ENCODE peak calls at places on chromosomes 11 and 22, in seven cellular contexts. M is AG09309, Q is coronary artery, G is OCI-LY7, O is cardiac muscle cell, D is dorsolateral prefrontal cortex, Y is right lobe of liver. C is an unnamed sample.

GRCh38 chr11:125270711-125271110 is 106.2 kb downstream of the PKNOX2 start:
- DNase-seq in M (no peak), Q (no peak), G (no peak), O (no peak), D (no peak), Y (no peak), C (no peak)

GRCh38 chr11:105045897-105046296 is 762 bp upstream of the CARD16 start:
- DNase-seq in M (no peak), Q (no peak), G (no peak), O (no peak), D (no peak), Y (peak), C (no peak)

GRCh38 chr22:19755722-19756287 is 4.8 kb upstream of the TBX1 start:
- DNase-seq in M (no peak), Q (no peak), G (no peak), O (no peak), D (no peak), Y (no peak), C (no peak)

GRCh38 chr11:9158898-9159391 is 67.5 kb upstream of the SCUBE2 start:
- DNase-seq in M (no peak), Q (no peak), G (no peak), O (no peak), D (no peak), Y (no peak), C (no peak)

GRCh38 chr11:129323896-129324522 is 51.6 kb upstream of the BARX2 start:
- DNase-seq in M (peak), Q (no peak), G (no peak), O (no peak), D (no peak), Y (peak), C (no peak)

GRCh38 chr11:96388891-96389603 is 665 bp downstream of the CCDC82 start:
- DNase-seq in M (no peak), Q (no peak), G (peak), O (peak), D (no peak), Y (no peak), C (no peak)

GRCh38 chr11:111665779-111666178 is 63.5 kb downstream of the SIK2 start:
- DNase-seq in M (no peak), Q (no peak), G (peak), O (peak), D (no peak), Y (no peak), C (peak)

GRCh38 chr22:41508770-41509170 is 35.5 kb downstream of the POLR3H start:
- DNase-seq in M (no peak), Q (no peak), G (no peak), O (no peak), D (peak), Y (no peak), C (no peak)

GRCh38 chr11:65777821-65778361 is 2.9 kb downstream of the AP5B1 start:
- DNase-seq in M (no peak), Q (peak), G (no peak), O (no peak), D (no peak), Y (peak), C (no peak)

GRCh38 chr11:76120513-76121081 is 85.7 kb downstream of the WNT11 start:
- DNase-seq in M (no peak), Q (no peak), G (no peak), O (no peak), D (no peak), Y (no peak), C (no peak)

GRCh38 chr11:102171101-102171500 is 60.9 kb downstream of the YAP1 start:
- DNase-seq in M (no peak), Q (no peak), G (no peak), O (no peak), D (no peak), Y (no peak), C (no peak)

GRCh38 chr11:8689726-8690255 is 7.2 kb downstream of the RPL27A start:
- DNase-seq in M (no peak), Q (peak), G (peak), O (no peak), D (no peak), Y (no peak), C (no peak)

GRCh38 chr22:29136715-29137700 is 64.2 kb downstream of the KREMEN1 start:
- DNase-seq in M (no peak), Q (no peak), G (no peak), O (no peak), D (no peak), Y (no peak), C (no peak)

GRCh38 chr11:12461516-12461915 is 84.1 kb downstream of the PARVA start:
- DNase-seq in M (no peak), Q (no peak), G (no peak), O (no peak), D (no peak), Y (no peak), C (no peak)

GRCh38 chr11:111157571-111157970 is 88.0 kb upstream of the POU2AF2 start:
- DNase-seq in M (no peak), Q (no peak), G (no peak), O (no peak), D (no peak), Y (no peak), C (no peak)

GRCh38 chr22:30591191-30591587 is 521 bp downstream of the PES1 start:
- DNase-seq in M (no peak), Q (no peak), G (no peak), O (no peak), D (no peak), Y (no peak), C (no peak)

GRCh38 chr11:9726313-9727022 is 62.6 kb downstream of the SWAP70 start:
- DNase-seq in M (peak), Q (no peak), G (no peak), O (no peak), D (no peak), Y (no peak), C (no peak)

GRCh38 chr22:19289475-19290161 is 1.9 kb downstream of the CLTCL1 start:
- DNase-seq in M (peak), Q (no peak), G (no peak), O (no peak), D (no peak), Y (no peak), C (no peak)

GRCh38 chr22:24209016-24209415 is 27.7 kb downstream of the SUSD2 start:
- DNase-seq in M (no peak), Q (no peak), G (no peak), O (no peak), D (no peak), Y (no peak), C (no peak)

GRCh38 chr11:86888164-86888977 is 66.8 kb downstream of the FZD4 start:
- DNase-seq in M (peak), Q (no peak), G (no peak), O (no peak), D (no peak), Y (no peak), C (no peak)

GRCh38 chr11:68969386-68969785 is 11.4 kb downstream of the MRGPRD start:
- DNase-seq in M (no peak), Q (peak), G (no peak), O (no peak), D (peak), Y (no peak), C (no peak)

GRCh38 chr22:49568751-49569285 is 258.9 kb downstream of the BRD1 start:
- DNase-seq in M (no peak), Q (no peak), G (no peak), O (no peak), D (no peak), Y (peak), C (no peak)

GRCh38 chr22:32208681-32209080 is 3.8 kb upstream of the RFPL2 start:
- DNase-seq in M (no peak), Q (no peak), G (no peak), O (no peak), D (no peak), Y (no peak), C (no peak)

GRCh38 chr11:128323381-128323780 is 264.0 kb downstream of the ETS1 start:
- DNase-seq in M (no peak), Q (no peak), G (peak), O (peak), D (no peak), Y (no peak), C (no peak)

GRCh38 chr11:65297026-65297667 is 17.5 kb upstream of the CDC42EP2 start:
- DNase-seq in M (no peak), Q (no peak), G (no peak), O (no peak), D (no peak), Y (no peak), C (no peak)

GRCh38 chr11:120622189-120622912 is 110.8 kb downstream of the GRIK4 start:
- DNase-seq in M (no peak), Q (no peak), G (peak), O (no peak), D (no peak), Y (no peak), C (no peak)

GRCh38 chr11:19952101-19952605 is 208.1 kb downstream of the DBX1 start:
- DNase-seq in M (no peak), Q (no peak), G (no peak), O (no peak), D (no peak), Y (no peak), C (no peak)

GRCh38 chr11:124801636-124802312 is 1.6 kb upstream of the MSANTD2 start:
- DNase-seq in M (no peak), Q (no peak), G (no peak), O (no peak), D (no peak), Y (no peak), C (no peak)

GRCh38 chr11:64445651-64446050 is 86.7 kb downstream of the RPS6KA4 start:
- DNase-seq in M (no peak), Q (no peak), G (no peak), O (no peak), D (no peak), Y (no peak), C (no peak)

GRCh38 chr11:114162719-114163123 is 103.2 kb downstream of the ZBTB16 start:
- DNase-seq in M (peak), Q (peak), G (no peak), O (peak), D (peak), Y (peak), C (no peak)

GRCh38 chr22:17972385-17973181 is 51.8 kb downstream of the MICAL3 start:
- DNase-seq in M (no peak), Q (no peak), G (no peak), O (peak), D (no peak), Y (no peak), C (no peak)

GRCh38 chr11:9529333-9529648 is 44.2 kb upstream of the WEE1 start:
- DNase-seq in M (no peak), Q (no peak), G (no peak), O (peak), D (no peak), Y (no peak), C (no peak)

GRCh38 chr11:123111465-123111864 is 49.5 kb upstream of the HSPA8 start:
- DNase-seq in M (no peak), Q (no peak), G (peak), O (peak), D (no peak), Y (no peak), C (no peak)

GRCh38 chr22:24325105-24325757 is 54.6 kb downstream of the SPECC1L start:
- DNase-seq in M (peak), Q (no peak), G (peak), O (peak), D (no peak), Y (no peak), C (no peak)

GRCh38 chr22:29339381-29340235 is 24.1 kb upstream of the RASL10A start:
- DNase-seq in M (no peak), Q (no peak), G (no peak), O (no peak), D (no peak), Y (no peak), C (no peak)

GRCh38 chr11:57792060-57792541 is 30.5 kb downstream of the CTNND1 start:
- DNase-seq in M (no peak), Q (no peak), G (no peak), O (no peak), D (no peak), Y (peak), C (no peak)

GRCh38 chr11:112852141-112852853 is 108.9 kb upstream of the NCAM1 start:
- DNase-seq in M (no peak), Q (no peak), G (no peak), O (peak), D (no peak), Y (no peak), C (no peak)

GRCh38 chr11:112859787-112860186 is 101.4 kb upstream of the NCAM1 start:
- DNase-seq in M (no peak), Q (no peak), G (no peak), O (no peak), D (no peak), Y (no peak), C (no peak)

GRCh38 chr11:112858289-112859023 is 102.8 kb upstream of the NCAM1 start:
- DNase-seq in M (no peak), Q (no peak), G (no peak), O (no peak), D (no peak), Y (no peak), C (no peak)

GRCh38 chr11:112856591-112856990 is 104.6 kb upstream of the NCAM1 start:
- DNase-seq in M (no peak), Q (no peak), G (no peak), O (no peak), D (no peak), Y (no peak), C (no peak)

GRCh38 chr11:112856133-112856532 is 105.1 kb upstream of the NCAM1 start:
- DNase-seq in M (no peak), Q (no peak), G (no peak), O (no peak), D (no peak), Y (no peak), C (no peak)
- TF ChIP-seq CTCF in M (no peak), Q (no peak), G (no peak), O (no peak), D (no peak), Y (no peak), C (no peak)

GRCh38 chr22:22702874-22703570 is 58.6 kb downstream of the GGTLC2 start:
- DNase-seq in M (no peak), Q (peak), G (no peak), O (no peak), D (no peak), Y (peak), C (no peak)

GRCh38 chr22:22700631-22701030 is 56.2 kb downstream of the GGTLC2 start:
- DNase-seq in M (no peak), Q (peak), G (no peak), O (no peak), D (no peak), Y (peak), C (no peak)

GRCh38 chr22:22704156-22704946 is 59.9 kb downstream of the GGTLC2 start:
- DNase-seq in M (no peak), Q (peak), G (peak), O (no peak), D (no peak), Y (peak), C (no peak)

GRCh38 chr22:22703715-22704114 is 59.3 kb downstream of the GGTLC2 start:
- DNase-seq in M (no peak), Q (peak), G (no peak), O (no peak), D (no peak), Y (peak), C (no peak)

DNA sequence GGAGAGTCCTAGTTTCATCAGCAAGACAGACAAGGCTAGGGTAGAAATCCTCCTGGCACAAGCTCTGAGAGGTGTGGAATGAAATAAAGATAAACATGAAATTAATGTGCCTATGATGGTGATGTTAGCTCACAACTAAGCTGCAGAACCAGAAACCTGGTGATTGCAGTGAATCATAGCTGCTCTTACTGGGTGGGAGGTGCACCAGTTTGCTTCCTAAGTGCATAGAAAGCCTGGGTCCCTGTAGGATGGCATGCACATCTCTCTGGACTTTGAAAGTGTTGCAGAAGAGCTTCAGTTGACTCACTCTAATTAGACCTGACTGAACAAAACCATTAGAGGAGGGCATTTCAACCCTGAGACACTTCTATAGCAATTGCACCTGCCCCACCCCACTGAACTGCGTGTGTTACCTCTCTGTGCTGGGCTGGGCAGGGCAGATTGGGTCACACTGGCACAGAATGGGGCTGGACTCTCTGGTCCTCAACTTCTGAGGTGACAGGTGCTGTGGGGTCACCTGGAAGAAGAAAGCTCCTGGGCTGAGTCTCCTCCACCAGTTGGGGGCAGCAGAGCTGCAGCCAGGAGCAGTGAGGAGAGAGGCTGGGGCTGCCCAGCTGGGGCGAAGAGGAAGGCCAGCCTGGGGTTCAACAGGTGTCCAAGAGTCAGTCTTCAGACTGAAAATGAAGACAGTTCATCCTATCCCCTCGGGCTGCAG is 57.9 kb downstream of the GGTLC2 start:
- DNase-seq in M (no peak), Q (peak), G (peak), O (no peak), D (no peak), Y (peak), C (no peak)
- TF ChIP-seq CTCF in M (no peak), Q (no peak), G (peak), O (peak), D (no peak), Y (peak), C (peak)

GRCh38 chr22:37982938-37983859 is 1.2 kb downstream of the SOX10 start:
- DNase-seq in M (no peak), Q (no peak), G (no peak), O (no peak), D (no peak), Y (no peak), C (peak)
- TF ChIP-seq CTCF in M (peak), Q (no peak), G (peak), O (peak), D (peak), Y (peak), C (peak)

DNA sequence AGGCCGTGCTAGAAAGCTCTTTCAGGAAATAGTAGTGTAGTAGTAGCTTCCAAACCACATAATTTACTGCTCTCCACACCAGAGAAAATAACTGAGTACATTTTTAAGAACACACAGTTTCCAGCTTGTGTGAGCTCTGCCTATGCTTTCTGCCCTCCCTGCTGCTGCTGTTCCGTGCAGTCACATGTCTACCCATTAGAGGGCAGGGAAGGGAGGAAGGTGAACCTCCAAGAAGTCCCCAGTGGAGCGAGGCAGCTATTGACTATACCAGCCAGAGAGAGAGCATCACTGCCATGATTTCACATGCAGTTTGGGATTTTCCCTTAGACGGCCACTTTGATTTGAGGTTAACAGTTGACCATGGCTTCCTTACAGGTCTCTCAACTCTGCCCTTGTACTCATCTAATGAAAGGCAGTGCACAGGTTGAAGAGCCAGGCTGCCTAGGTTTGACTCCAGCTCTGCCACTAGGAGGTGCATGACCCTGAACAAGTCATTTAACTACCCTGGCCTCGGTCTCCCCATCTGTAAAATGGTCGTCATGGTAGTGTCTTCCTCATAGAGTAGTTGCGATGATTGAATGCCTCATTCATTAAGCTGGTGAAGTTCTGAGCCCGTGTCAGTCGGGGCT is 19.7 kb upstream of the CTTN start:
- DNase-seq in M (no peak), Q (no peak), G (no peak), O (no peak), D (no peak), Y (no peak), C (no peak)
- TF ChIP-seq CTCF in M (peak), Q (no peak), G (peak), O (no peak), D (no peak), Y (no peak), C (peak)

GRCh38 chr11:36177837-36178236 is 111.4 kb downstream of the COMMD9 start:
- DNase-seq in M (no peak), Q (no peak), G (no peak), O (no peak), D (no peak), Y (no peak), C (no peak)
- TF ChIP-seq CTCF in M (no peak), Q (no peak), G (no peak), O (no peak), D (no peak), Y (no peak), C (no peak)

GRCh38 chr11:115912484-115912945 is 408.3 kb upstream of the CADM1 start:
- DNase-seq in M (no peak), Q (no peak), G (peak), O (peak), D (no peak), Y (no peak), C (no peak)
- TF ChIP-seq CTCF in M (peak), Q (no peak), G (peak), O (no peak), D (no peak), Y (no peak), C (peak)

GRCh38 chr11:62391642-62392425 is 27.0 kb upstream of the SCGB1A1 start:
- DNase-seq in M (no peak), Q (no peak), G (no peak), O (no peak), D (no peak), Y (no peak), C (no peak)
- TF ChIP-seq CTCF in M (no peak), Q (no peak), G (peak), O (no peak), D (no peak), Y (no peak), C (peak)

GRCh38 chr11:877565-877964 is 33.0 kb downstream of the CHID1 start:
- DNase-seq in M (no peak), Q (no peak), G (peak), O (no peak), D (no peak), Y (peak), C (no peak)

GRCh38 chr11:882593-882992 is 28.0 kb downstream of the CHID1 start:
- DNase-seq in M (no peak), Q (no peak), G (no peak), O (no peak), D (no peak), Y (no peak), C (no peak)

GRCh38 chr11:883527-883926 is 27.1 kb downstream of the CHID1 start:
- DNase-seq in M (no peak), Q (no peak), G (no peak), O (no peak), D (no peak), Y (no peak), C (no peak)

GRCh38 chr11:876550-876949 is 33.9 kb downstream of the TSPAN4 start:
- DNase-seq in M (no peak), Q (no peak), G (no peak), O (no peak), D (peak), Y (peak), C (no peak)

GRCh38 chr11:880447-880846 is 30.2 kb downstream of the CHID1 start:
- DNase-seq in M (no peak), Q (no peak), G (no peak), O (no peak), D (no peak), Y (no peak), C (no peak)
- TF ChIP-seq CTCF in M (no peak), Q (no peak), G (no peak), O (no peak), D (no peak), Y (no peak), C (no peak)

DNA sequence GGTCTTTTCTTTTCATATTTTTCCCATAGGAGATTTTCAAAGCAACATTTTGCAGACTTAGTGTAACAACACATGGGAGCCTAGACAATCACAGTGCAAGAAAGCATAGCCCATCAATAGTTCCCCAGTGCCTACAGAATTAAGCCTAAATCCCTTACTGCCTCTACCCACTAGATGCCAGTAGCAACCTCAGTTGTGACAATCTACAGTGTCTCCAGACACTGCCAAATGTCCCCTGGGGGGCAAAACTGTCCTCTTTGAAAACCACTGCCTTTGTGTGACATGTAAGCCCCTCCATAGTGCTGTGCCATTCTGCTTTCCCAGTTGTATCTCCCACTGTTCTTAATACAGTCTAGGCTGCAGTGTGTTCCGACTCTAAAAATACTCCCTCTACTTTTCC is 1329.0 kb downstream of the LRRC4C start:
- DNase-seq in M (no peak), Q (no peak), G (no peak), O (peak), D (no peak), Y (no peak), C (no peak)
- TF ChIP-seq CTCF in M (no peak), Q (no peak), G (no peak), O (no peak), D (peak), Y (peak), C (peak)

C was measured in neural crest cell.